ENCODE peak calls at places on chromosome 22, in seven cellular contexts. W is WTC11, X is body of pancreas, P is stomach, C is lower leg skin, F is GM13977, Z is kidney epithelial cell. N is an unnamed sample.

GRCh38 chr22:34105461-34106062 is 185.3 kb upstream of the LARGE1 start:
- DNase-seq in W (peak; percentile 88), X (peak; percentile 60), P (peak; percentile 81), C (peak; percentile 39), F (peak; percentile 24), Z (no peak), N (peak; percentile 73)

GRCh38 chr22:17916226-17916889 is 108.0 kb downstream of the MICAL3 start:
- DNase-seq in W (no peak), X (no peak), P (no peak), C (no peak), F (no peak), Z (no peak), N (no peak)

GRCh38 chr22:44404341-44405020 is 91.7 kb upstream of the SHISAL1 start:
- DNase-seq in W (no peak), X (peak; percentile 4), P (no peak), C (no peak), F (no peak), Z (no peak), N (no peak)

GRCh38 chr22:50175921-50176849 is 5.7 kb downstream of the PANX2 start:
- DNase-seq in W (no peak), X (no peak), P (no peak), C (no peak), F (no peak), Z (no peak), N (no peak)

GRCh38 chr22:36341640-36342041 is 46.1 kb downstream of the MYH9 start:
- DNase-seq in W (no peak), X (no peak), P (no peak), C (no peak), F (no peak), Z (no peak), N (no peak)

GRCh38 chr22:19885841-19886592 is 31.3 kb upstream of the GNB1L start:
- DNase-seq in W (peak; percentile 7), X (no peak), P (no peak), C (no peak), F (no peak), Z (no peak), N (no peak)

GRCh38 chr22:24289138-24289537 is 18.5 kb downstream of the SPECC1L start:
- DNase-seq in W (no peak), X (no peak), P (no peak), C (no peak), F (no peak), Z (no peak), N (no peak)

GRCh38 chr22:17774928-17775675 is 833 bp upstream of the BID start:
- DNase-seq in W (no peak), X (no peak), P (no peak), C (no peak), F (no peak), Z (no peak), N (no peak)

GRCh38 chr22:29108137-29108536 is 35.3 kb downstream of the KREMEN1 start:
- DNase-seq in W (no peak), X (no peak), P (no peak), C (no peak), F (no peak), Z (no peak), N (no peak)

GRCh38 chr22:45441158-45441557 is 27.7 kb downstream of the RIBC2 start:
- DNase-seq in W (peak; percentile 60), X (peak; percentile 55), P (peak; percentile 35), C (peak; percentile 56), F (peak; percentile 66), Z (peak; percentile 23), N (no peak)

GRCh38 chr22:20107471-20107901 is 8.4 kb upstream of the RANBP1 start:
- DNase-seq in W (no peak), X (no peak), P (no peak), C (no peak), F (no peak), Z (no peak), N (no peak)

GRCh38 chr22:49738006-49738405 is 89.7 kb downstream of the BRD1 start:
- DNase-seq in W (no peak), X (no peak), P (peak; percentile 13), C (no peak), F (no peak), Z (no peak), N (no peak)

GRCh38 chr22:40156001-40156516 is 21.7 kb upstream of the TNRC6B start:
- DNase-seq in W (peak; percentile 31), X (peak; percentile 81), P (peak; percentile 81), C (no peak), F (no peak), Z (peak; percentile 54), N (no peak)
- TF ChIP-seq CTCF in W (no peak), X (peak; percentile 51), P (no peak), C (no peak), F (no peak), Z (peak; percentile 44), N (no peak)

GRCh38 chr22:41931701-41932269 is 5.2 kb upstream of the TNFRSF13C start:
- DNase-seq in W (no peak), X (no peak), P (no peak), C (no peak), F (no peak), Z (no peak), N (no peak)

GRCh38 chr22:41927813-41928212 is 1.2 kb upstream of the TNFRSF13C start:
- DNase-seq in W (no peak), X (no peak), P (no peak), C (no peak), F (no peak), Z (no peak), N (no peak)

GRCh38 chr22:41925783-41926460 is 684 bp downstream of the TNFRSF13C start:
- DNase-seq in W (peak; percentile 91), X (peak; percentile 74), P (peak; percentile 87), C (no peak), F (peak; percentile 68), Z (no peak), N (peak; percentile 82)

GRCh38 chr22:41929158-41929896 is 2.7 kb upstream of the TNFRSF13C start:
- DNase-seq in W (no peak), X (no peak), P (no peak), C (no peak), F (no peak), Z (no peak), N (no peak)

DNA sequence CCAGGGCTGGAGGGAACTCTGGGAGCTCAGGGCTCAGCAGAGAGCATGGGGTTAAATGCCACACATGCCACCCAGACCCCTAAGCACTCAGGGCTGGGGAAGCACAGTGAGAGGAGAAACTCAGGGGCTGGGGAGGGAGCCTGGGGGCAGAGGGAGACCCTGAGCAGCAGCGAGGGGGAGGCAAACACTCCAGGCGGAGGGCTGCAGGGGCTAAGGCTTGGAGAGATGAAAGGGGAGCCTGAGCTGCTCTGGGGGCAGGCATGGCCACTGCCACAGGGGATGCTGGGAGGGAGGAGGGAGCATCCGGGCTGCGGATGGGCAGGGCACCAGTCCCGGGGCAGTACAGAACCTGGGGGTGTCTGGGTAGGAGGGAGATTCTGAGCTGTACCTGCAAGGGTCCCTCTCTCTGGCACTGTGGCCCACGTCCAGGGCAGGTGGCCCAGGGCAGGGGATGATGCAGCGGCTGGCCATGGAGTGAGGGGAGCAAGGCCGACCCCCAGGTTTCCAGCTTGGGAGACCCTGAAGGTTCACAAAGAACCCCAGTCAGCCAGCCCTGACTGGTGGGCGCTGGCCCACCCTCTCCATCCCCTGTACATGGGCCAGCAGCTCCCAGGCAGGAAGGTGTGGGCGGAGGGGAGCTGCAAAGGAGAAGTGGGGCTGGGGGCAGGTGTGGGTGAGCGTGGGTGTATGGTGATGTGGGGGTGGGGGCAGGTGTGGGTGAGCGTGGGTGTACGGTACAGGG is 2.0 kb upstream of the TNFRSF13C start:
- DNase-seq in W (no peak), X (no peak), P (no peak), C (no peak), F (no peak), Z (no peak), N (no peak)
- TF ChIP-seq CTCF in W (no peak), X (no peak), P (no peak), C (no peak), F (no peak), Z (no peak), N (no peak)

GRCh38 chr22:39809772-39810557 is 83.6 kb downstream of the ENTHD1 start:
- DNase-seq in W (no peak), X (no peak), P (no peak), C (no peak), F (no peak), Z (no peak), N (no peak)
- TF ChIP-seq CTCF in W (no peak), X (no peak), P (no peak), C (no peak), F (no peak), Z (no peak), N (no peak)

DNA sequence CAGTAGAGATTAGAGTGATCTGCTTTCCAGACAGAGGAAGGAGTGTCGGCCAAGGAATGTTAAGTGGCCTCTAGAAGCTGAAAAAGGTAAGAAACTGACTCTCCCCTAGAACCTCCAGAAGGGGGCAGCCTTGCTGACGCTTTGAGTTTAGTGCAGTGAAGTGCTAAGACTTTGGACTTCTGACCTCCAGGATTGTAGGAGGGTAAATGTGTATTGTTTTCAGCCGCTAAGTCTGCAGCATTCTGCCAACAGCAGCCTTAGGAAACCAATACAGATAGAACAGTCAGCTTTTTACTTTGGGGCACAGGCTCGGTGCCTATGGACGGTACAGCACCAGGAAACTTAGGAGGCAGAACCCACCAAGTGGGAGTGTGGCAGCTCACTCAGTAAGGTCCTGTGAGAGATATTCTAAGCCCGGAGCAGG is 3.6 kb upstream of the TBC1D22A start:
- DNase-seq in W (peak; percentile 70), X (peak; percentile 76), P (peak; percentile 76), C (no peak), F (no peak), Z (no peak), N (no peak)
- TF ChIP-seq CTCF in W (peak; percentile 53), X (peak; percentile 74), P (peak; percentile 62), C (peak; percentile 50), F (peak; percentile 80), Z (peak; percentile 85), N (peak; percentile 77)

DNA sequence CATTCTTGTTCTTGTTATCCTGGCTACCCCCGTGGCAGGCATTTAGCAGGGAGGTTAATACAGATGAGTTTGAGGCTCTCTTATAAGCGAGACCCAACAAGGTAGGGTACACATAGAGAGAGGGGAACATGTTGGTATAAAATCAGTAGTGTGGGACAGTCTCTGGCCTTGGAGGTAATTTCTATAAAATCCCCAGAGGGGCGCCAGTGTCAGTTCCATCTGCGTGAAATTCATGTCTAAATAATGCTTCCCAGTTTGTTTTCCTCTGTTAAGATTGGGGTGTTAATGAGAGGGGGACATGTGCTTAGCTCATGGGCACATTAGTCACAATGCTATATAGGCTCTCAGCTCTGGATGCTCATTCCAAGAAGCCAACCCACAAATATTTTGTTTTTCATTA is 150.7 kb downstream of the MYO18B start:
- DNase-seq in W (no peak), X (no peak), P (no peak), C (no peak), F (no peak), Z (no peak), N (no peak)
- TF ChIP-seq CTCF in W (no peak), X (no peak), P (no peak), C (no peak), F (no peak), Z (no peak), N (no peak)

N was measured in type B pancreatic cell.